ENCODE peak calls at places on chromosomes 7 and 10, in five cellular contexts. G is GF-D8, A is NCI-H2029 treated with DMSO at 0.1 percent for 48 hours, N is foreskin melanocyte, W is fibroblast of mammary gland. V is an unnamed sample.
A peak's percentile ranks its signal among the peaks of the same experiment; 100 is the strongest.

GRCh38 chr7:39633563-39634550 is 10.5 kb downstream of the RALA start:
- DNase-seq in G (no peak), A (no peak), N (no peak), W (peak; percentile 77), V (no peak)

GRCh38 chr10:110488124-110488681 is 9.5 kb upstream of the DUSP5 start:
- DNase-seq in G (no peak), A (no peak), N (peak; percentile 66), W (peak; percentile 70), V (no peak)

GRCh38 chr7:90595341-90595800 is 750 bp upstream of the CDK14 start:
- DNase-seq in G (no peak), A (no peak), N (no peak), W (no peak), V (no peak)

GRCh38 chr10:48589266-48589665 is 15.6 kb downstream of the ARHGAP22 start:
- DNase-seq in G (no peak), A (no peak), N (no peak), W (peak; percentile 98), V (no peak)

GRCh38 chr10:128044961-128045832 is 81.0 kb downstream of the MKI67 start:
- DNase-seq in G (no peak), A (no peak), N (no peak), W (no peak), V (no peak)

GRCh38 chr7:149610441-149611011 is 112.9 kb upstream of the ZNF746 start:
- DNase-seq in G (no peak), A (no peak), N (no peak), W (peak; percentile 36), V (no peak)

GRCh38 chr7:42128703-42129102 is 108.3 kb downstream of the GLI3 start:
- DNase-seq in G (no peak), A (no peak), N (no peak), W (peak; percentile 38), V (no peak)

GRCh38 chr7:96663457-96663856 is 46.2 kb downstream of the SEM1 start:
- DNase-seq in G (peak; percentile 16), A (no peak), N (no peak), W (no peak), V (no peak)

GRCh38 chr10:10056958-10057357 is 960.7 kb upstream of the CELF2 start:
- DNase-seq in G (no peak), A (no peak), N (no peak), W (peak; percentile 7), V (no peak)

GRCh38 chr10:79401015-79401921 is 44.2 kb downstream of the ZCCHC24 start:
- DNase-seq in G (no peak), A (no peak), N (no peak), W (peak; percentile 94), V (peak; percentile 35)

GRCh38 chr7:57416601-57417358 is 33.2 kb upstream of the ZNF716 start:
- DNase-seq in G (no peak), A (no peak), N (no peak), W (no peak), V (no peak)

GRCh38 chr7:91007371-91007770 is 256.9 kb upstream of the FZD1 start:
- DNase-seq in G (no peak), A (no peak), N (peak; percentile 34), W (no peak), V (no peak)

GRCh38 chr7:1705339-1705738 is 35.3 kb downstream of the ELFN1 start:
- DNase-seq in G (no peak), A (no peak), N (no peak), W (no peak), V (no peak)

GRCh38 chr10:23341004-23341403 is 3.6 kb downstream of the C10orf67 start:
- DNase-seq in G (no peak), A (no peak), N (no peak), W (peak; percentile 26), V (no peak)

GRCh38 chr7:152989889-152990380 is 230.4 kb downstream of the ACTR3B start:
- DNase-seq in G (no peak), A (no peak), N (peak; percentile 2), W (no peak), V (no peak)

GRCh38 chr7:123537026-123537642 is 2.7 kb upstream of the IQUB start:
- DNase-seq in G (no peak), A (no peak), N (peak; percentile 20), W (peak; percentile 41), V (no peak)

GRCh38 chr10:33126742-33127141 is 168.7 kb upstream of the ITGB1 start:
- DNase-seq in G (no peak), A (no peak), N (no peak), W (no peak), V (no peak)

GRCh38 chr7:45919231-45919825 is 1.7 kb downstream of the IGFBP3 start:
- DNase-seq in G (no peak), A (no peak), N (no peak), W (no peak), V (no peak)

GRCh38 chr10:74199315-74199714 is 48.3 kb downstream of the ADK start:
- DNase-seq in G (no peak), A (no peak), N (no peak), W (no peak), V (no peak)

GRCh38 chr7:113799896-113800295 is 118.9 kb downstream of the PPP1R3A start:
- DNase-seq in G (no peak), A (no peak), N (no peak), W (no peak), V (no peak)

GRCh38 chr10:75396861-75397570 is 4.5 kb downstream of the ZNF503 start:
- DNase-seq in G (no peak), A (no peak), N (no peak), W (no peak), V (peak; percentile 57)

GRCh38 chr7:46145412-46145811 is 224.3 kb upstream of the IGFBP3 start:
- DNase-seq in G (no peak), A (no peak), N (peak; percentile 32), W (peak; percentile 91), V (peak; percentile 60)